ENCODE peak calls at places on chromosomes 1 and 21, in four cellular contexts. One of them, this sample, is unnamed.

GRCh38 chr1:111267801-111268508 is 22.7 kb upstream of the CHIA start:
- DNase-seq in fibroblast of lung: no peak
- DNase-seq in GM20000: no peak
- DNase-seq in NCI-H1436: no peak
- DNase-seq in this sample: no peak

GRCh38 chr1:23581219-23581618 is 21.9 kb upstream of the ID3 start:
- DNase-seq in fibroblast of lung: peak
- DNase-seq in GM20000: no peak
- DNase-seq in NCI-H1436: no peak
- DNase-seq in this sample: no peak

GRCh38 chr1:111139234-111139955 is 498 bp downstream of the DRAM2 start:
- DNase-seq in fibroblast of lung: peak
- DNase-seq in GM20000: peak
- DNase-seq in NCI-H1436: peak
- DNase-seq in this sample: peak

GRCh38 chr1:6554907-6555778 is at the start of gene TAS1R1:
- DNase-seq in fibroblast of lung: no peak
- DNase-seq in GM20000: no peak
- DNase-seq in NCI-H1436: no peak
- DNase-seq in this sample: no peak

GRCh38 chr21:36437745-36438128 is 42.2 kb downstream of the CLDN14 start:
- DNase-seq in fibroblast of lung: peak
- DNase-seq in GM20000: no peak
- DNase-seq in NCI-H1436: no peak
- DNase-seq in this sample: no peak

GRCh38 chr1:203197625-203198024 is 11.1 kb upstream of the CHI3L1 start:
- DNase-seq in fibroblast of lung: peak
- DNase-seq in GM20000: no peak
- DNase-seq in NCI-H1436: no peak
- DNase-seq in this sample: no peak

GRCh38 chr1:6785318-6785712 is at the start of gene CAMTA1:
- DNase-seq in fibroblast of lung: no peak
- DNase-seq in GM20000: no peak
- DNase-seq in NCI-H1436: no peak
- DNase-seq in this sample: no peak

GRCh38 chr1:199202331-199202730 is 563.5 kb downstream of the PTPRC start:
- DNase-seq in fibroblast of lung: no peak
- DNase-seq in GM20000: no peak
- DNase-seq in NCI-H1436: no peak
- DNase-seq in this sample: no peak

GRCh38 chr21:42141643-42142042 is 70.5 kb downstream of the UMODL1 start:
- DNase-seq in fibroblast of lung: no peak
- DNase-seq in GM20000: no peak
- DNase-seq in NCI-H1436: no peak
- DNase-seq in this sample: no peak

GRCh38 chr1:32924881-32925344 is 23.7 kb upstream of the TMEM54 start:
- DNase-seq in fibroblast of lung: no peak
- DNase-seq in GM20000: no peak
- DNase-seq in NCI-H1436: no peak
- DNase-seq in this sample: no peak